ENCODE peak calls at places on chromosomes 5 and 9, in ten cellular contexts. V is adrenal gland, J is A549, G is H54, Y is heart left ventricle, T is GM12878, I is HCT116, D is Peyer's patch, W is body of pancreas, O is suprapubic skin. C is an unnamed sample.

GRCh38 chr9:108209132-108209700 is 646.6 kb downstream of the ACTL7B start:
- DNase-seq in V (no peak), J (no peak), G (no peak), Y (no peak), T (no peak), I (no peak), D (peak; percentile 74), W (no peak), O (no peak), C (no peak)

GRCh38 chr5:116759860-116760644 is 185.4 kb upstream of the SEMA6A start:
- DNase-seq in V (no peak), J (no peak), G (no peak), Y (no peak), T (no peak), I (no peak), D (no peak), W (no peak), O (no peak), C (no peak)

GRCh38 chr5:51385214-51385613 is 2.0 kb downstream of the ISL1 start:
- DNase-seq in V (no peak), J (no peak), G (no peak), Y (no peak), T (no peak), I (no peak), D (no peak), W (no peak), O (no peak), C (no peak)

GRCh38 chr5:122507045-122507444 is 195.0 kb downstream of the SNCAIP start:
- DNase-seq in V (no peak), J (no peak), G (no peak), Y (no peak), T (no peak), I (no peak), D (no peak), W (no peak), O (no peak), C (no peak)

GRCh38 chr5:113789769-113790168 is 276.3 kb downstream of the YTHDC2 start:
- DNase-seq in V (no peak), J (no peak), G (no peak), Y (no peak), T (no peak), I (no peak), D (no peak), W (no peak), O (no peak), C (no peak)

GRCh38 chr9:105188746-105189145 is 55.7 kb upstream of the SLC44A1 start:
- DNase-seq in V (no peak), J (peak; percentile 27), G (no peak), Y (no peak), T (no peak), I (no peak), D (no peak), W (no peak), O (no peak), C (no peak)

GRCh38 chr9:125904155-125904841 is 157.1 kb downstream of the PBX3 start:
- DNase-seq in V (no peak), J (no peak), G (no peak), Y (no peak), T (no peak), I (no peak), D (no peak), W (no peak), O (no peak), C (no peak)

GRCh38 chr5:137190031-137190430 is 309.1 kb downstream of the SPOCK1 start:
- DNase-seq in V (no peak), J (no peak), G (no peak), Y (no peak), T (no peak), I (no peak), D (no peak), W (no peak), O (no peak), C (no peak)

DNA sequence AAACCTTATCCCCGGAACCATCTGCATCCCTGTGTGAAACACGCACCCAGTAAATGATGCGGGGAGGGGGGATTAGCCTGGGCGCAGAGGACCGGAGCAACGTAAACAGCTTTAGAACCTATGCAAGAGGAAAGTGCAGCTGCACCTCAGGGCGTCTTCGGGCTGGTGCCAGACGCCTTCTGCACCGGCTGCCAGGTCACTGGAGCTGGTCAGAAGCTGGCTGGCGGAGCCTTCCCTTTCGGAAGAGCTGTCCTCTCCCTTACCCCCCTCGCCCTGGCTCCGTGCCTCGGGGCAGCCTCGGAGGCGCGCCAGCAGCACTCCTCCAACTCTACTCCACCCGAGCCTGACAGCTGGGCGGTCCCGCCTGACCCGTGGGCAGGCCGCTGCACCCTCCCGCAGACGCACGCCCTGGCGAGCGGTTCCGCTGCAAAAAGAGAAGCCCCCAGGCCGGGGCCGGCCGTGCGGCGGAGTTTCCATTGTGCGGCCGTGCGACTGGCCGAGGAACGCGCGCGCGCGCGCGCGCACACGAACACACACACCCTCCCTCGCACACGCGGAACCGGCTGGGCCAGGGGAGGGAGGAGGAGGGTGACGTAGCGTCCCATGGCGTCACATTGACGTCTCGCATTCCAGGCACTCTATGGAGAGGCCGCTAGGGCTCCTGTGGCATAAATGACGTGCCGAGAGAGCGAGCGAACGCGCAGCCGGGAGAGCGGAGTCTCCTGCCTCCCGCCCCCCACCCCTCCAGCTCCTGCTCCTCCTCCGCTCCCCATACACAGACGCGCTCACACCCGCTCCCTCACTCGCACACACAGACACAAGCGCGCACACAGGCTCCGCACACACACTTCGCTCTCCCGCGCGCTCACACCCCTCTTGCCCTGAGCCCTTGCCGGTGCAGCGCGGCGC is at the start of gene NR4A3:
- DNase-seq in V (peak; percentile 95), J (peak; percentile 98), G (peak; percentile 99), Y (peak; percentile 98), T (peak; percentile 53), I (peak; percentile 96), D (peak; percentile 97), W (peak; percentile 96), O (peak; percentile 95), C (peak; percentile 54)
- TF ChIP-seq POLR2A in V (peak; percentile 89), J (peak; percentile 76), G (peak; percentile 72), Y (peak; percentile 95), T (peak; percentile 64), I (no peak), D (peak; percentile 50), W (peak; percentile 90), O (no peak), C (peak; percentile 56)

DNA sequence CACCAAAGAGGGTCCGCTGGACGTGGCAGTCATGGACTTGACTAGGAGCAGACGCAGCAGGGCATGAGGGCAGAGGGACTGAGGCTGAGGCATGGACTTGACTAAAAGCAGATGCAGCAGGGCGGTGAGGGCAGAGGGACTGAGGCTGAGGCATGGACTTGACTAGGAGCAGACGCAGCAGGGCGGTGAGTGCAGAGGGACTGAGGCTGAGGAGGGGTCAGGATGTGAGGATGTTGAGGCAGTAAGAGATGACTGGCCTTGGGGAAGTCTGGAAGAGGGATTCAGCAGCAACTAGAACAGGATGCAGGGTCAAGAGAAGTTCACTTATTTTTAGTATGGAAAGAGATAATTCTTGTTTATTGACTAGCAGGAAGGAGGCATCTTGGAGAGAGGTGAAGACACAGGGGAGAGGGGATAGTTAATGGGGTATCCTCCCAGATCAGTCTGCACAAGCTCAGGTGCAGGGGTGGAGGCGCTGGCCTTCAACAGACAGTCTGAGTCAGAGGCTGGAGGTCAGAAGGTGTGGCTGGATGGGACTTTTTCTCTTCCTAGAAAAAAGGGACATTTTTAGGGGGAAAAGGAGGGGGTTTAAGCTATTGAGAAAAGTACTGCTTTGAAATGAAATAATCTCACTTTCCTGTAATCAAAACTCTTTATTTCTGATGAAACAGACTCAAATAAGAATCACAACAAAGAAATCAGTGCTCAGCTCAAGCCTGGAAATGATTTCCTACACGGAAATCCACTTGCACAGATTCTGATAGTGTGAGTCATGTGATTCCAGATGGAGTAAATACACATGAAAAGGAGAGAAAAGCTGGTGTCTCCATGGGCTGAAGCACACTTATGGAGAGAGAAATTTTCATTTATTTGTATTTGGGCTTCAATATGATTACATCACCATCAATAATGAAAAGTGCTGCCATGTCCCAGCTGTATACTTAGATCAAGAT is 130.9 kb downstream of the PALM2AKAP2 start:
- DNase-seq in V (no peak), J (peak; percentile 64), G (peak; percentile 53), Y (peak; percentile 42), T (no peak), I (no peak), D (peak; percentile 80), W (no peak), O (no peak), C (no peak)
- TF ChIP-seq POLR2A in V (no peak), J (no peak), G (no peak), Y (no peak), T (no peak), I (no peak), D (no peak), W (no peak), O (no peak), C (no peak)

GRCh38 chr5:139650031-139650688 is 2.0 kb downstream of the CXXC5 start:
- DNase-seq in V (no peak), J (no peak), G (no peak), Y (peak; percentile 45), T (no peak), I (no peak), D (no peak), W (no peak), O (no peak), C (no peak)

GRCh38 chr5:139646912-139647391 is 1.2 kb upstream of the CXXC5 start:
- DNase-seq in V (peak; percentile 47), J (no peak), G (no peak), Y (peak; percentile 45), T (no peak), I (no peak), D (peak; percentile 52), W (peak; percentile 44), O (no peak), C (no peak)

GRCh38 chr5:139649082-139649991 is 1.2 kb downstream of the CXXC5 start:
- DNase-seq in V (no peak), J (no peak), G (no peak), Y (peak; percentile 53), T (no peak), I (no peak), D (no peak), W (peak; percentile 40), O (no peak), C (no peak)

GRCh38 chr5:139647406-139648204 is 544 bp upstream of the CXXC5 start:
- DNase-seq in V (peak; percentile 28), J (no peak), G (no peak), Y (peak; percentile 25), T (no peak), I (no peak), D (peak; percentile 47), W (peak; percentile 13), O (no peak), C (no peak)

DNA sequence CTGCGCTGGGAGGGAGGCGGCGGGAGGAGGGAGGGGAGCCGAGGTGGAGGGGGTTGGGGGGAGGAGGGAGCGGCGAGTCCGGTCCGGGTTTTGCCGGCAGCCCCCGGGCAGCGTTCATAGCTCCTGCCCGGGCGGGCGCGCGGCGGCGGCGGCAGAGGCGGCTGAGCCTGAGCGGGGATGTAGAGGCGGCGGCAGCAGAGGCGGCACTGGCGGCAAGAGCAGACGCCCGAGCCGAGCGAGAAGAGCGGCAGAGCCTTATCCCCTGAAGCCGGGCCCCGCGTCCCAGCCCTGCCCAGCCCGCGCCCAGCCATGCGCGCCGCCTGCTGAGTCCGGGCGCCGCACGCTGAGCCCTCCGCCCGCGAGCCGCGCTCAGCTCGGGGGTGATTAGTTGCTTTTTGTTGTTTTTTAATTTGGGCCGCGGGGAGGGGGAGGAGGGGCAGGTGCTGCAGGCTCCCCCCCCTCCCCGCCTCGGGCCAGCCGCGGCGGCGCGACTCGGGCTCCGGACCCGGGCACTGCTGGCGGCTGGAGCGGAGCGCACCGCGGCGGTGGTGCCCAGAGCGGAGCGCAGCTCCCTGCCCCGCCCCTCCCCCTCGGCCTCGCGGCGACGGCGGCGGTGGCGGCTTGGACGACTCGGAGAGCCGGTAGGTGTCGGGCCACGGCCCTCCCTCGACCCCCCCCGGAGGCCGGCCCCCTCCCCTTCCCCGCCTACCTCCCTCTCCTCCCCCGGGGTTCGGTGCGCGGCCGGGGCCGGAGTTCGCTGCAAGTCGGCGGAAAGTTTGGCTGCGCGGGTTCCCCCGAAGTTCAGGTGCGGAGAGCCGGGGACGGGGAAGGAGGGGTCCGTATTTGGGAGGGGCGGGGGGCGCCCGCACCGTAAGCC is at the start of gene CXXC5:
- DNase-seq in V (peak; percentile 85), J (peak; percentile 81), G (peak; percentile 73), Y (peak; percentile 90), T (no peak), I (no peak), D (peak; percentile 88), W (peak; percentile 89), O (no peak), C (peak; percentile 92)
- TF ChIP-seq POLR2A in V (peak; percentile 85), J (peak; percentile 23), G (peak; percentile 69), Y (peak; percentile 78), T (peak; percentile 83), I (no peak), D (peak; percentile 43), W (peak; percentile 94), O (no peak), C (peak; percentile 56)

DNA sequence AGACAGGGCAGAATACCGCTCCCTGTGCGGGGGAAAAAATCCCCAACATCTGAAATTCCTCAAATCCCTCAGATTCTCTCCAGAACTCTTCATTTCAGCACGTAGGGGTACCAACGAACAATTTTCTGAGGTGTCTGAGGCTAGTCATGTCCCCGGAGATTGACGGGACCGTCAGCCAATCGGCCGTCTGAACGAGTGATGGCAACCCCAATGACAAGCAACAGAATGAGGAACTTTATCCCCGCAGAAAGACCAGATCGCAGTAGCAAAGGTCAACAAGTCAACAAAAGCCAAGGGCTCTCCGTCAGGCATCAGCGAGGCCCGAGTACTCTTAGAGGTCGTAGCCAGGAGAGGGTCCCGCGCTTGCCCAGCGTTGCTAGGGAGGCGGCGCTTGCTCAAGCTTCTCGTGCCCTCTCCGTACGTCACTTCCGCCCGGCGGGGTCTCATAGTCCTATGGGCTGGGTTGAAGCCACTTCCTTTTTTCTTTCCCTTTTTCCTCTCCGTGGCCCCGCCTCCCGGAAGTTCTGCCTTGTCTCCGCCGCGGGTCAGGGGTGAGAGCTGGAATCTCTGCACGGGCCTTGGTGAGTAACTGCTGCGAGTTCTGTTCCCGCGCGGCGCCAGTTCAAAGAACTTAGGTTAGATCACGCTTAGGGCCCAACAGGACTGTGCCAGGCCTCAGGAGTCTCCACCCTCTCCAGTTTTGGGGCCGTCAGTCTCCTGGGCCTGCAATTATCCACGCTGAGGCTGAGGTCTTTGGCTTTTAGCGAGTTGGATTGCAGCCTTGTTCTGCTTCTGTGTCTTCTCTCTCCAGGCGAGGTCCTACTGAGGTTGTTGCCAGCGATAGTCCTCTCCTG is at the start of gene RNF20:
- DNase-seq in V (peak; percentile 100), J (peak; percentile 98), G (peak; percentile 94), Y (peak; percentile 100), T (peak; percentile 94), I (peak; percentile 98), D (peak; percentile 100), W (peak; percentile 100), O (peak; percentile 100), C (peak; percentile 77)
- TF ChIP-seq POLR2A in V (no peak), J (peak; percentile 53), G (peak; percentile 52), Y (peak; percentile 47), T (peak; percentile 67), I (peak; percentile 29), D (no peak), W (no peak), O (no peak), C (peak; percentile 68)

C was measured in GM12892.